ENCODE peak calls at places on chromosome 14, in five cellular contexts. E, A, W, J and O are unnamed samples.

GRCh38 chr14:69088523-69089445 is 64.1 kb downstream of the DCAF5 start:
- DNase-seq in E (no peak), A (no peak), W (no peak), J (peak; percentile 88), O (no peak)

GRCh38 chr14:69713127-69713800 is 53.7 kb upstream of the SRSF5 start:
- DNase-seq in E (no peak), A (no peak), W (no peak), J (no peak), O (peak; percentile 77)

GRCh38 chr14:37655418-37655817 is 60.0 kb downstream of the TTC6 start:
- DNase-seq in E (no peak), A (no peak), W (no peak), J (no peak), O (no peak)

GRCh38 chr14:58777541-58777979 is 139.8 kb downstream of the DACT1 start:
- DNase-seq in E (no peak), A (no peak), W (no peak), J (peak; percentile 16), O (no peak)

GRCh38 chr14:99420711-99421110 is 59.9 kb downstream of the SETD3 start:
- DNase-seq in E (no peak), A (no peak), W (no peak), J (no peak), O (peak; percentile 36)

GRCh38 chr14:104582005-104582404 is 2.4 kb downstream of the C14orf180 start:
- DNase-seq in E (no peak), A (no peak), W (no peak), J (no peak), O (no peak)

GRCh38 chr14:92582706-92583452 is 69.3 kb downstream of the RIN3 start:
- DNase-seq in E (peak; percentile 53), A (no peak), W (no peak), J (no peak), O (no peak)

GRCh38 chr14:37122919-37123639 is 49.3 kb downstream of the SLC25A21 start:
- DNase-seq in E (no peak), A (no peak), W (no peak), J (peak; percentile 3), O (no peak)

GRCh38 chr14:92744198-92744597 is 4.2 kb downstream of the LGMN start:
- DNase-seq in E (no peak), A (no peak), W (no peak), J (no peak), O (no peak)

GRCh38 chr14:68788275-68789001 is 4.4 kb downstream of the ZFP36L1 start:
- DNase-seq in E (no peak), A (no peak), W (no peak), J (no peak), O (no peak)

GRCh38 chr14:74965770-74966153 is 10.4 kb upstream of the PGF start:
- DNase-seq in E (no peak), A (no peak), W (no peak), J (peak; percentile 68), O (no peak)

GRCh38 chr14:97113339-97113738 is 316.2 kb downstream of the VRK1 start:
- DNase-seq in E (no peak), A (no peak), W (no peak), J (no peak), O (no peak)

GRCh38 chr14:84544486-84544885 is 985.5 kb upstream of the FLRT2 start:
- DNase-seq in E (no peak), A (no peak), W (no peak), J (no peak), O (no peak)